ENCODE peak calls at places on chromosomes 5 and 9, in seven cellular contexts. M is ecto neural progenitor cell; O is NCI-H1694; G is choroid plexus epithelial cell; E is HuH-7; K is activated CD8-positive, alpha-beta memory T cell treated with anti-CD3 and anti-CD28 coated beads, Interleukin-2, amount 50 U/mL, for 48 hours; P is GM13977. B is an unnamed sample.

GRCh38 chr5:13946111-13946510 is 1.6 kb upstream of the DNAH5 start:
- DNase-seq in G (no peak), O (peak; percentile 41), M (no peak), K (no peak), P (no peak), E (no peak), B (no peak)

GRCh38 chr9:109331353-109331752 is 10.5 kb upstream of the EPB41L4B start:
- DNase-seq in E (no peak), P (no peak), M (no peak), O (no peak), G (peak; percentile 54), K (no peak), B (no peak)

GRCh38 chr9:134871941-134872340 is 8.7 kb upstream of the FCN2 start:
- DNase-seq in P (no peak), E (no peak), O (no peak), G (peak; percentile 33), M (no peak), K (no peak), B (no peak)

GRCh38 chr9:131693651-131694597 is 46.0 kb downstream of the RAPGEF1 start:
- DNase-seq in P (no peak), M (no peak), O (no peak), G (no peak), E (no peak), K (no peak), B (no peak)

GRCh38 chr9:22622823-22623222 is 176.2 kb downstream of the DMRTA1 start:
- DNase-seq in E (no peak), M (no peak), G (no peak), O (peak; percentile 96), K (no peak), P (no peak), B (no peak)

GRCh38 chr5:135456238-135457099 is 4.3 kb upstream of the TIFAB start:
- DNase-seq in E (no peak), P (peak; percentile 47), G (peak; percentile 63), K (no peak), O (no peak), M (no peak), B (no peak)

GRCh38 chr9:2180171-2180570 is 165.0 kb downstream of the SMARCA2 start:
- DNase-seq in E (no peak), P (no peak), G (no peak), K (no peak), O (no peak), M (no peak), B (no peak)

GRCh38 chr9:134792627-134793026 is 88.0 kb upstream of the FCN2 start:
- DNase-seq in P (no peak), O (no peak), E (no peak), M (no peak), G (no peak), K (no peak), B (no peak)